ENCODE peak calls at places on chromosomes 16 and 17, in nine cellular contexts. One of them, this sample, is unnamed.

GRCh38 chr17:20967776-20968175 is 75.0 kb downstream of the USP22 start:
- DNase-seq in neural progenitor cell: no peak
- DNase-seq in tibial artery: no peak
- DNase-seq in OCI-LY7: no peak
- DNase-seq in SJCRH30: no peak
- DNase-seq in psoas muscle: no peak
- DNase-seq in H9: no peak
- DNase-seq in endodermal cell: no peak
- DNase-seq in uterus: no peak
- DNase-seq in this sample: no peak

GRCh38 chr16:67150058-67150832 is 553 bp downstream of the B3GNT9 start:
- DNase-seq in H9: peak; percentile 84
- DNase-seq in SJCRH30: no peak
- DNase-seq in endodermal cell: peak; percentile 93
- DNase-seq in neural progenitor cell: peak; percentile 86
- DNase-seq in tibial artery: no peak
- DNase-seq in psoas muscle: peak; percentile 59
- DNase-seq in OCI-LY7: no peak
- DNase-seq in uterus: no peak
- DNase-seq in this sample: no peak

GRCh38 chr17:42657824-42658588 is 1.1 kb upstream of the TUBG2 start:
- DNase-seq in H9: no peak
- DNase-seq in psoas muscle: no peak
- DNase-seq in endodermal cell: no peak
- DNase-seq in SJCRH30: no peak
- DNase-seq in OCI-LY7: no peak
- DNase-seq in neural progenitor cell: no peak
- DNase-seq in uterus: no peak
- DNase-seq in tibial artery: no peak
- DNase-seq in this sample: no peak

GRCh38 chr17:19262650-19263620 is 25.8 kb downstream of the EPN2 start:
- DNase-seq in neural progenitor cell: no peak
- DNase-seq in H9: no peak
- DNase-seq in endodermal cell: no peak
- DNase-seq in tibial artery: no peak
- DNase-seq in OCI-LY7: no peak
- DNase-seq in uterus: peak; percentile 56
- DNase-seq in psoas muscle: no peak
- DNase-seq in SJCRH30: no peak
- DNase-seq in this sample: no peak

GRCh38 chr16:47979783-47980182 is 176.0 kb downstream of the ABCC12 start:
- DNase-seq in psoas muscle: no peak
- DNase-seq in uterus: no peak
- DNase-seq in OCI-LY7: no peak
- DNase-seq in endodermal cell: no peak
- DNase-seq in SJCRH30: no peak
- DNase-seq in tibial artery: no peak
- DNase-seq in neural progenitor cell: no peak
- DNase-seq in H9: no peak
- DNase-seq in this sample: no peak

GRCh38 chr17:8121531-8122390 is 2.1 kb downstream of the HES7 start:
- DNase-seq in OCI-LY7: peak; percentile 86
- DNase-seq in neural progenitor cell: peak; percentile 96
- DNase-seq in SJCRH30: peak; percentile 80
- DNase-seq in tibial artery: no peak
- DNase-seq in uterus: peak; percentile 62
- DNase-seq in H9: peak; percentile 92
- DNase-seq in endodermal cell: peak; percentile 96
- DNase-seq in psoas muscle: peak; percentile 62
- DNase-seq in this sample: no peak

GRCh38 chr16:51500306-51500705 is 349.2 kb upstream of the SALL1 start:
- DNase-seq in neural progenitor cell: no peak
- DNase-seq in SJCRH30: no peak
- DNase-seq in uterus: no peak
- DNase-seq in OCI-LY7: no peak
- DNase-seq in psoas muscle: no peak
- DNase-seq in endodermal cell: no peak
- DNase-seq in H9: no peak
- DNase-seq in tibial artery: no peak
- DNase-seq in this sample: no peak

GRCh38 chr17:39212841-39213480 is 12.8 kb downstream of the STAC2 start:
- DNase-seq in psoas muscle: no peak
- DNase-seq in H9: peak; percentile 60
- DNase-seq in uterus: no peak
- DNase-seq in neural progenitor cell: no peak
- DNase-seq in OCI-LY7: no peak
- DNase-seq in tibial artery: peak; percentile 82
- DNase-seq in SJCRH30: no peak
- DNase-seq in endodermal cell: peak; percentile 76
- DNase-seq in this sample: no peak

GRCh38 chr17:75313941-75314550 is 24.8 kb upstream of the SLC25A19 start:
- DNase-seq in OCI-LY7: no peak
- DNase-seq in neural progenitor cell: no peak
- DNase-seq in SJCRH30: peak; percentile 29
- DNase-seq in endodermal cell: no peak
- DNase-seq in H9: no peak
- DNase-seq in tibial artery: no peak
- DNase-seq in psoas muscle: peak; percentile 42
- DNase-seq in uterus: no peak
- DNase-seq in this sample: no peak

GRCh38 chr16:75486014-75486404 is 9.2 kb downstream of the CHST6 start:
- DNase-seq in uterus: no peak
- DNase-seq in H9: no peak
- DNase-seq in neural progenitor cell: no peak
- DNase-seq in SJCRH30: peak; percentile 74
- DNase-seq in OCI-LY7: no peak
- DNase-seq in psoas muscle: no peak
- DNase-seq in endodermal cell: no peak
- DNase-seq in tibial artery: no peak
- DNase-seq in this sample: no peak

GRCh38 chr16:48292452-48292851 is 45.1 kb upstream of the ABCC11 start:
- DNase-seq in tibial artery: no peak
- DNase-seq in psoas muscle: no peak
- DNase-seq in OCI-LY7: no peak
- DNase-seq in endodermal cell: no peak
- DNase-seq in H9: no peak
- DNase-seq in uterus: no peak
- DNase-seq in SJCRH30: no peak
- DNase-seq in neural progenitor cell: no peak
- DNase-seq in this sample: no peak

GRCh38 chr16:87540072-87540976 is 47.5 kb upstream of the ZCCHC14 start:
- DNase-seq in endodermal cell: no peak
- DNase-seq in neural progenitor cell: no peak
- DNase-seq in psoas muscle: no peak
- DNase-seq in SJCRH30: peak; percentile 29
- DNase-seq in OCI-LY7: no peak
- DNase-seq in uterus: no peak
- DNase-seq in tibial artery: no peak
- DNase-seq in H9: no peak
- DNase-seq in this sample: no peak

GRCh38 chr17:30263552-30264333 is 28.0 kb downstream of the BLMH start:
- DNase-seq in psoas muscle: no peak
- DNase-seq in SJCRH30: no peak
- DNase-seq in endodermal cell: no peak
- DNase-seq in tibial artery: no peak
- DNase-seq in H9: no peak
- DNase-seq in neural progenitor cell: no peak
- DNase-seq in uterus: no peak
- DNase-seq in OCI-LY7: no peak
- DNase-seq in this sample: no peak

GRCh38 chr17:32783602-32784001 is 93.3 kb downstream of the MYO1D start:
- DNase-seq in tibial artery: no peak
- DNase-seq in uterus: no peak
- DNase-seq in neural progenitor cell: peak; percentile 69
- DNase-seq in psoas muscle: no peak
- DNase-seq in H9: no peak
- DNase-seq in SJCRH30: peak; percentile 65
- DNase-seq in OCI-LY7: peak; percentile 68
- DNase-seq in endodermal cell: no peak
- DNase-seq in this sample: no peak

GRCh38 chr17:2402517-2402916 is 1.7 kb upstream of the MNT start:
- DNase-seq in psoas muscle: no peak
- DNase-seq in H9: no peak
- DNase-seq in neural progenitor cell: peak; percentile 49
- DNase-seq in SJCRH30: no peak
- DNase-seq in uterus: no peak
- DNase-seq in OCI-LY7: no peak
- DNase-seq in tibial artery: peak; percentile 75
- DNase-seq in endodermal cell: no peak
- DNase-seq in this sample: no peak
- H3K4me1 ChIP-seq in psoas muscle: peaks cover 58% of the 10 kb centered on the region
- H3K4me1 ChIP-seq in H9: peaks cover 7% of the 10 kb centered on the region
- H3K4me1 ChIP-seq in neural progenitor cell: peaks cover 12% of the 10 kb centered on the region
- H3K4me1 ChIP-seq in SJCRH30: peaks cover 5% of the 10 kb centered on the region
- H3K4me1 ChIP-seq in uterus: peaks cover 31% of the 10 kb centered on the region
- H3K4me1 ChIP-seq in OCI-LY7: peaks cover 18% of the 10 kb centered on the region
- H3K4me1 ChIP-seq in tibial artery: peaks cover 62% of the 10 kb centered on the region
- H3K4me1 ChIP-seq in endodermal cell: peaks cover 4% of the 10 kb centered on the region
- H3K4me1 ChIP-seq in this sample: no peaks in the 10 kb centered on the region

GRCh38 chr17:65545708-65546523 is 15.5 kb downstream of the AXIN2 start:
- DNase-seq in SJCRH30: no peak
- DNase-seq in psoas muscle: no peak
- DNase-seq in endodermal cell: no peak
- DNase-seq in tibial artery: no peak
- DNase-seq in H9: no peak
- DNase-seq in OCI-LY7: no peak
- DNase-seq in neural progenitor cell: peak; percentile 96
- DNase-seq in uterus: no peak
- DNase-seq in this sample: no peak
- H3K27ac ChIP-seq in SJCRH30: no peak overlapping the region
- H3K27ac ChIP-seq in psoas muscle: peak overlapping the region; percentile 92
- H3K27ac ChIP-seq in endodermal cell: peak overlapping the region; percentile 93
- H3K27ac ChIP-seq in tibial artery: no peak overlapping the region
- H3K27ac ChIP-seq in H9: no peak overlapping the region
- H3K27ac ChIP-seq in OCI-LY7: no peak overlapping the region
- H3K27ac ChIP-seq in neural progenitor cell: peak overlapping the region; percentile 74
- H3K27ac ChIP-seq in uterus: peak overlapping the region; percentile 59
- H3K27ac ChIP-seq in this sample: no peak overlapping the region

GRCh38 chr17:410674-411401 is 58.2 kb upstream of the RPH3AL start:
- DNase-seq in SJCRH30: peak; percentile 44
- DNase-seq in endodermal cell: no peak
- DNase-seq in OCI-LY7: no peak
- DNase-seq in uterus: peak; percentile 27
- DNase-seq in tibial artery: no peak
- DNase-seq in H9: peak; percentile 61
- DNase-seq in neural progenitor cell: peak; percentile 56
- DNase-seq in psoas muscle: no peak
- DNase-seq in this sample: no peak

GRCh38 chr17:412211-413015 is 59.8 kb upstream of the RPH3AL start:
- DNase-seq in endodermal cell: peak; percentile 80
- DNase-seq in tibial artery: no peak
- DNase-seq in neural progenitor cell: peak; percentile 77
- DNase-seq in psoas muscle: no peak
- DNase-seq in OCI-LY7: peak; percentile 73
- DNase-seq in SJCRH30: peak; percentile 69
- DNase-seq in uterus: peak; percentile 62
- DNase-seq in H9: no peak
- DNase-seq in this sample: no peak

GRCh38 chr17:411416-412120 is 59.0 kb upstream of the RPH3AL start:
- DNase-seq in uterus: no peak
- DNase-seq in tibial artery: no peak
- DNase-seq in SJCRH30: no peak
- DNase-seq in neural progenitor cell: no peak
- DNase-seq in endodermal cell: no peak
- DNase-seq in H9: no peak
- DNase-seq in psoas muscle: no peak
- DNase-seq in OCI-LY7: no peak
- DNase-seq in this sample: no peak

GRCh38 chr17:409848-410673 is 57.5 kb upstream of the RPH3AL start:
- DNase-seq in OCI-LY7: peak; percentile 100
- DNase-seq in uterus: peak; percentile 100
- DNase-seq in SJCRH30: peak; percentile 99
- DNase-seq in tibial artery: peak; percentile 100
- DNase-seq in psoas muscle: peak; percentile 99
- DNase-seq in endodermal cell: peak; percentile 100
- DNase-seq in H9: peak; percentile 100
- DNase-seq in neural progenitor cell: peak; percentile 100
- DNase-seq in this sample: peak; percentile 100

DNA sequence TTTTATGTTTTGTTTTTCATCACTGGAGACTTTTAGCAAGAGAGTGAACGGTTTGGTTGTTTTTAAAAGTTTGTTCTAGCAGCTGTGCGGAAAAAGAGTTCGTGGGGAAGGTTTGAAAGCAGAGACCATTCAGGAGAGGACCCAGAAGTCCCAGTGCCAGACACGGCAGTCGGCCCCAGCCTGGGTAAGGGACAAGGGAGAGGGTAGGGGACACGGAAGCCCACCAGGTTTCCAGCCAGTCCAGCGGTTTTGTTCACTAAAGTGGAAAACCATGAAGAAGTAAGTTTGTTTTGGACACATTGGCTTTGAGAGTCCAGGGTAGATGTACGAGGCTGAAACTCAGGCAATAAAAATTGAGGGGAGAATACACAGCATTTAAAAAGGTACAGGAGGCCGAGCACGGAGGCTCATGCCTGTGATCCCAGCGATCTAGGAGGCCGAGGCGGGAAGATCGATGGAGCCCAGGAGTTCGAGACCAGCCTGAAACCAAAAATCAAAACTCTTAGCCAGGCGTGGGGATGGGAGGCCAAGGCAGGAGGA is 56.8 kb upstream of the RPH3AL start:
- DNase-seq in neural progenitor cell: no peak
- DNase-seq in uterus: no peak
- DNase-seq in OCI-LY7: no peak
- DNase-seq in endodermal cell: no peak
- DNase-seq in SJCRH30: no peak
- DNase-seq in psoas muscle: no peak
- DNase-seq in tibial artery: peak; percentile 66
- DNase-seq in H9: no peak
- DNase-seq in this sample: no peak
- H3K4me1 ChIP-seq in neural progenitor cell: peaks cover 4% of the 10 kb centered on the region
- H3K4me1 ChIP-seq in uterus: peaks cover 13% of the 10 kb centered on the region
- H3K4me1 ChIP-seq in OCI-LY7: peaks cover 13% of the 10 kb centered on the region
- H3K4me1 ChIP-seq in endodermal cell: no peaks in the 10 kb centered on the region
- H3K4me1 ChIP-seq in SJCRH30: no peaks in the 10 kb centered on the region
- H3K4me1 ChIP-seq in psoas muscle: peaks cover 12% of the 10 kb centered on the region
- H3K4me1 ChIP-seq in tibial artery: peaks cover 25% of the 10 kb centered on the region
- H3K4me1 ChIP-seq in H9: no peaks in the 10 kb centered on the region
- H3K4me1 ChIP-seq in this sample: peaks cover 25% of the 10 kb centered on the region

DNA sequence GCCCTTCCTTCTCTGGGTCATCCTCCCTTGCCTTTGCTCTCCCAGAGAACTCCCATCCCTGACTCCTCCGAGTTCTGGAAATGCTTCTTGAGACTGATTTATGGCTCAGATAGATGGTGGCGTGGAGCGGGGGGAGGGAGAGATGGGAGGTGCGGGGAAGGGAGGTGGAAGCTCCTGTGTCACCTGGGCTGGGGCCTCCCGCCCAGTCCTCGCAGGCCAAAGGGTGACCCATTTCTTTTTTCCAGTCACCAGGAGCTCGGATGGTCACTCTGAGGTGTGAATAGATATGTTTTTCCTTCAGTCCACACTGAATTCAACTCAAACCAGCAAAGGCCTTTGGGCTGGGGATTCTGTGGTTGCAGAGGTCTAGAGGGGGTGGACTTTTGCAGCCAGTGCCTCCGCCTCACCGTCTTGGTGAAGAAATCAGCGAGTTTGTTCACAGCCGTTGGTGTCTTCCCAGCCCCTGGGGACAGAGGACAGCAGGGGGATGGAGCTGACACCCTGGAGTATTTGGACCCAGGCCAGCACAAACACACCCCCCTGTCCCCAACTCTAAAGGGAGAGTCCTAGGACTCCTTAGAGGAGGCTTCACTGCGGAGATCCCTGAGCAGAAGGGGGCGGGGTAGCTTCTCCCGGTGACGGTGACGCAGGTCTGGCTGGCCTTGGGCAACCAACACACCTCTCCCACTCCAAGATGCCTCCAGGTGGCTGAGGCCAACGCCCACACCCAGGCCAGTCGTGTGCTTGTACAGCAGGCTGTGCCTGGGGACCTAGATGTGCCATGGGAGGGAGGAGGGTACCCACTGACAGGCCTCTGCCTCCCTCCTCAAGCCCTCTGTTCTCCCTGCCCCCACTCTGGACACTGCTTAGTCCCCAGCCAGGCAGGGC is 80.6 kb downstream of the AMFR start:
- DNase-seq in endodermal cell: no peak
- DNase-seq in OCI-LY7: no peak
- DNase-seq in psoas muscle: peak; percentile 6
- DNase-seq in SJCRH30: no peak
- DNase-seq in uterus: no peak
- DNase-seq in neural progenitor cell: no peak
- DNase-seq in H9: no peak
- DNase-seq in tibial artery: no peak
- DNase-seq in this sample: no peak
- H3K27ac ChIP-seq in endodermal cell: no peak overlapping the region
- H3K27ac ChIP-seq in OCI-LY7: no peak overlapping the region
- H3K27ac ChIP-seq in psoas muscle: no peak overlapping the region
- H3K27ac ChIP-seq in SJCRH30: no peak overlapping the region
- H3K27ac ChIP-seq in uterus: no peak overlapping the region
- H3K27ac ChIP-seq in neural progenitor cell: no peak overlapping the region
- H3K27ac ChIP-seq in H9: no peak overlapping the region
- H3K27ac ChIP-seq in tibial artery: no peak overlapping the region
- H3K27ac ChIP-seq in this sample: no peak overlapping the region